ENCODE peak calls at places on chromosomes 4 and X, in seven cellular contexts. One of them, this sample, is unnamed.

GRCh38 chrX:124086411-124086810 is 124.9 kb downstream of the STAG2 start:
- DNase-seq in HT1080: no peak
- DNase-seq in GM03348: no peak
- DNase-seq in H4: no peak
- DNase-seq in activated CD4-positive, alpha-beta T cell treated with anti-CD3 and anti-CD28 coated beads, Interleukin-2, amount 50 U/mL, for 24 hours: peak
- DNase-seq in neural crest cell: no peak
- DNase-seq in NCI-H524 treated with DMSO at 0.1 percent for 48 hours: no peak
- DNase-seq in this sample: no peak

GRCh38 chr4:94880976-94881375 is 123.2 kb downstream of the BMPR1B start:
- DNase-seq in activated CD4-positive, alpha-beta T cell treated with anti-CD3 and anti-CD28 coated beads, Interleukin-2, amount 50 U/mL, for 24 hours: no peak
- DNase-seq in neural crest cell: no peak
- DNase-seq in GM03348: no peak
- DNase-seq in NCI-H524 treated with DMSO at 0.1 percent for 48 hours: no peak
- DNase-seq in H4: peak
- DNase-seq in HT1080: no peak
- DNase-seq in this sample: peak

GRCh38 chr4:77893451-77893850 is 30.8 kb downstream of the MRPL1 start:
- DNase-seq in HT1080: no peak
- DNase-seq in activated CD4-positive, alpha-beta T cell treated with anti-CD3 and anti-CD28 coated beads, Interleukin-2, amount 50 U/mL, for 24 hours: no peak
- DNase-seq in H4: no peak
- DNase-seq in GM03348: no peak
- DNase-seq in NCI-H524 treated with DMSO at 0.1 percent for 48 hours: no peak
- DNase-seq in neural crest cell: no peak
- DNase-seq in this sample: no peak

GRCh38 chr4:138428611-138429010 is 186.5 kb upstream of the SLC7A11 start:
- DNase-seq in NCI-H524 treated with DMSO at 0.1 percent for 48 hours: no peak
- DNase-seq in GM03348: no peak
- DNase-seq in activated CD4-positive, alpha-beta T cell treated with anti-CD3 and anti-CD28 coated beads, Interleukin-2, amount 50 U/mL, for 24 hours: no peak
- DNase-seq in H4: no peak
- DNase-seq in neural crest cell: no peak
- DNase-seq in HT1080: no peak
- DNase-seq in this sample: no peak

GRCh38 chrX:135973025-135973547 is 702 bp downstream of the MMGT1 start:
- DNase-seq in HT1080: peak
- DNase-seq in NCI-H524 treated with DMSO at 0.1 percent for 48 hours: no peak
- DNase-seq in H4: no peak
- DNase-seq in GM03348: peak
- DNase-seq in activated CD4-positive, alpha-beta T cell treated with anti-CD3 and anti-CD28 coated beads, Interleukin-2, amount 50 U/mL, for 24 hours: no peak
- DNase-seq in neural crest cell: no peak
- DNase-seq in this sample: peak

GRCh38 chr4:184146951-184147350 is 70.7 kb downstream of the ENPP6 start:
- DNase-seq in GM03348: no peak
- DNase-seq in neural crest cell: no peak
- DNase-seq in activated CD4-positive, alpha-beta T cell treated with anti-CD3 and anti-CD28 coated beads, Interleukin-2, amount 50 U/mL, for 24 hours: no peak
- DNase-seq in NCI-H524 treated with DMSO at 0.1 percent for 48 hours: no peak
- DNase-seq in HT1080: no peak
- DNase-seq in H4: no peak
- DNase-seq in this sample: no peak

GRCh38 chr4:165692082-165692481 is 181.0 kb upstream of the TLL1 start:
- DNase-seq in activated CD4-positive, alpha-beta T cell treated with anti-CD3 and anti-CD28 coated beads, Interleukin-2, amount 50 U/mL, for 24 hours: no peak
- DNase-seq in neural crest cell: no peak
- DNase-seq in HT1080: no peak
- DNase-seq in GM03348: no peak
- DNase-seq in H4: no peak
- DNase-seq in NCI-H524 treated with DMSO at 0.1 percent for 48 hours: no peak
- DNase-seq in this sample: peak

GRCh38 chrX:47662144-47662657 is 3.2 kb upstream of the UXT start:
- DNase-seq in activated CD4-positive, alpha-beta T cell treated with anti-CD3 and anti-CD28 coated beads, Interleukin-2, amount 50 U/mL, for 24 hours: peak
- DNase-seq in NCI-H524 treated with DMSO at 0.1 percent for 48 hours: no peak
- DNase-seq in GM03348: peak
- DNase-seq in HT1080: peak
- DNase-seq in H4: no peak
- DNase-seq in neural crest cell: no peak
- DNase-seq in this sample: peak

GRCh38 chr4:2049381-2049780 is 9.7 kb upstream of the NAT8L start:
- DNase-seq in H4: no peak
- DNase-seq in NCI-H524 treated with DMSO at 0.1 percent for 48 hours: no peak
- DNase-seq in GM03348: no peak
- DNase-seq in neural crest cell: no peak
- DNase-seq in HT1080: no peak
- DNase-seq in activated CD4-positive, alpha-beta T cell treated with anti-CD3 and anti-CD28 coated beads, Interleukin-2, amount 50 U/mL, for 24 hours: no peak
- DNase-seq in this sample: no peak

GRCh38 chr4:103415801-103416200 is 217.7 kb upstream of the CENPE start:
- DNase-seq in H4: no peak
- DNase-seq in GM03348: no peak
- DNase-seq in NCI-H524 treated with DMSO at 0.1 percent for 48 hours: no peak
- DNase-seq in activated CD4-positive, alpha-beta T cell treated with anti-CD3 and anti-CD28 coated beads, Interleukin-2, amount 50 U/mL, for 24 hours: no peak
- DNase-seq in neural crest cell: no peak
- DNase-seq in HT1080: no peak
- DNase-seq in this sample: no peak

GRCh38 chr4:41880022-41880837 is 55.0 kb upstream of the TMEM33 start:
- DNase-seq in H4: no peak
- DNase-seq in neural crest cell: no peak
- DNase-seq in NCI-H524 treated with DMSO at 0.1 percent for 48 hours: no peak
- DNase-seq in GM03348: no peak
- DNase-seq in activated CD4-positive, alpha-beta T cell treated with anti-CD3 and anti-CD28 coated beads, Interleukin-2, amount 50 U/mL, for 24 hours: no peak
- DNase-seq in HT1080: no peak
- DNase-seq in this sample: no peak

GRCh38 chr4:167964766-167965373 is 127.5 kb upstream of the ANXA10 start:
- DNase-seq in GM03348: no peak
- DNase-seq in NCI-H524 treated with DMSO at 0.1 percent for 48 hours: no peak
- DNase-seq in H4: no peak
- DNase-seq in HT1080: no peak
- DNase-seq in neural crest cell: no peak
- DNase-seq in activated CD4-positive, alpha-beta T cell treated with anti-CD3 and anti-CD28 coated beads, Interleukin-2, amount 50 U/mL, for 24 hours: no peak
- DNase-seq in this sample: no peak

GRCh38 chrX:42096262-42096939 is 173.0 kb upstream of the CASK start:
- DNase-seq in NCI-H524 treated with DMSO at 0.1 percent for 48 hours: no peak
- DNase-seq in GM03348: peak
- DNase-seq in HT1080: peak
- DNase-seq in activated CD4-positive, alpha-beta T cell treated with anti-CD3 and anti-CD28 coated beads, Interleukin-2, amount 50 U/mL, for 24 hours: no peak
- DNase-seq in neural crest cell: no peak
- DNase-seq in H4: peak
- DNase-seq in this sample: peak

GRCh38 chr4:93834371-93835066 is 6.0 kb downstream of the ATOH1 start:
- DNase-seq in neural crest cell: peak
- DNase-seq in NCI-H524 treated with DMSO at 0.1 percent for 48 hours: no peak
- DNase-seq in HT1080: no peak
- DNase-seq in activated CD4-positive, alpha-beta T cell treated with anti-CD3 and anti-CD28 coated beads, Interleukin-2, amount 50 U/mL, for 24 hours: no peak
- DNase-seq in GM03348: no peak
- DNase-seq in H4: no peak
- DNase-seq in this sample: no peak

GRCh38 chrX:12245650-12246645 is 107.7 kb downstream of the FRMPD4 start:
- DNase-seq in neural crest cell: no peak
- DNase-seq in HT1080: peak
- DNase-seq in NCI-H524 treated with DMSO at 0.1 percent for 48 hours: no peak
- DNase-seq in GM03348: peak
- DNase-seq in activated CD4-positive, alpha-beta T cell treated with anti-CD3 and anti-CD28 coated beads, Interleukin-2, amount 50 U/mL, for 24 hours: no peak
- DNase-seq in H4: peak
- DNase-seq in this sample: peak

GRCh38 chr4:115675721-115676120 is 562.3 kb upstream of the NDST4 start:
- DNase-seq in activated CD4-positive, alpha-beta T cell treated with anti-CD3 and anti-CD28 coated beads, Interleukin-2, amount 50 U/mL, for 24 hours: no peak
- DNase-seq in GM03348: no peak
- DNase-seq in neural crest cell: no peak
- DNase-seq in H4: peak
- DNase-seq in NCI-H524 treated with DMSO at 0.1 percent for 48 hours: no peak
- DNase-seq in HT1080: peak
- DNase-seq in this sample: no peak

GRCh38 chr4:175776217-175776616 is 35.8 kb downstream of the GPM6A start:
- DNase-seq in GM03348: no peak
- DNase-seq in NCI-H524 treated with DMSO at 0.1 percent for 48 hours: no peak
- DNase-seq in HT1080: no peak
- DNase-seq in H4: no peak
- DNase-seq in activated CD4-positive, alpha-beta T cell treated with anti-CD3 and anti-CD28 coated beads, Interleukin-2, amount 50 U/mL, for 24 hours: no peak
- DNase-seq in neural crest cell: no peak
- DNase-seq in this sample: no peak

GRCh38 chr4:150056569-150056968 is 21.7 kb upstream of the DCLK2 start:
- DNase-seq in activated CD4-positive, alpha-beta T cell treated with anti-CD3 and anti-CD28 coated beads, Interleukin-2, amount 50 U/mL, for 24 hours: no peak
- DNase-seq in neural crest cell: no peak
- DNase-seq in HT1080: peak
- DNase-seq in H4: peak
- DNase-seq in GM03348: peak
- DNase-seq in NCI-H524 treated with DMSO at 0.1 percent for 48 hours: no peak
- DNase-seq in this sample: peak

GRCh38 chr4:4574792-4575191 is 32.9 kb upstream of the STX18 start:
- DNase-seq in H4: no peak
- DNase-seq in neural crest cell: peak
- DNase-seq in GM03348: peak
- DNase-seq in activated CD4-positive, alpha-beta T cell treated with anti-CD3 and anti-CD28 coated beads, Interleukin-2, amount 50 U/mL, for 24 hours: no peak
- DNase-seq in HT1080: no peak
- DNase-seq in NCI-H524 treated with DMSO at 0.1 percent for 48 hours: no peak
- DNase-seq in this sample: peak

GRCh38 chr4:39235701-39236100 is 53.4 kb downstream of the WDR19 start:
- DNase-seq in neural crest cell: no peak
- DNase-seq in HT1080: no peak
- DNase-seq in activated CD4-positive, alpha-beta T cell treated with anti-CD3 and anti-CD28 coated beads, Interleukin-2, amount 50 U/mL, for 24 hours: no peak
- DNase-seq in NCI-H524 treated with DMSO at 0.1 percent for 48 hours: no peak
- DNase-seq in H4: no peak
- DNase-seq in GM03348: no peak
- DNase-seq in this sample: peak

GRCh38 chr4:94934201-94934600 is 176.4 kb downstream of the BMPR1B start:
- DNase-seq in H4: peak
- DNase-seq in GM03348: peak
- DNase-seq in NCI-H524 treated with DMSO at 0.1 percent for 48 hours: no peak
- DNase-seq in neural crest cell: no peak
- DNase-seq in HT1080: peak
- DNase-seq in activated CD4-positive, alpha-beta T cell treated with anti-CD3 and anti-CD28 coated beads, Interleukin-2, amount 50 U/mL, for 24 hours: no peak
- DNase-seq in this sample: peak

GRCh38 chr4:116702949-116703348 is 382.4 kb downstream of the TRAM1L1 start:
- DNase-seq in HT1080: peak
- DNase-seq in NCI-H524 treated with DMSO at 0.1 percent for 48 hours: no peak
- DNase-seq in GM03348: no peak
- DNase-seq in neural crest cell: no peak
- DNase-seq in H4: peak
- DNase-seq in activated CD4-positive, alpha-beta T cell treated with anti-CD3 and anti-CD28 coated beads, Interleukin-2, amount 50 U/mL, for 24 hours: no peak
- DNase-seq in this sample: no peak

GRCh38 chr4:40134206-40134917 is 62.5 kb upstream of the RHOH start:
- DNase-seq in NCI-H524 treated with DMSO at 0.1 percent for 48 hours: no peak
- DNase-seq in HT1080: no peak
- DNase-seq in H4: no peak
- DNase-seq in GM03348: no peak
- DNase-seq in activated CD4-positive, alpha-beta T cell treated with anti-CD3 and anti-CD28 coated beads, Interleukin-2, amount 50 U/mL, for 24 hours: no peak
- DNase-seq in neural crest cell: no peak
- DNase-seq in this sample: no peak

GRCh38 chr4:83753260-83753659 is 217.4 kb downstream of the GPAT3 start:
- DNase-seq in NCI-H524 treated with DMSO at 0.1 percent for 48 hours: no peak
- DNase-seq in H4: no peak
- DNase-seq in neural crest cell: no peak
- DNase-seq in GM03348: no peak
- DNase-seq in HT1080: no peak
- DNase-seq in activated CD4-positive, alpha-beta T cell treated with anti-CD3 and anti-CD28 coated beads, Interleukin-2, amount 50 U/mL, for 24 hours: no peak
- DNase-seq in this sample: no peak

GRCh38 chrX:10932842-10933440 is 178.2 kb upstream of the HCCS start:
- DNase-seq in NCI-H524 treated with DMSO at 0.1 percent for 48 hours: no peak
- DNase-seq in HT1080: peak
- DNase-seq in GM03348: no peak
- DNase-seq in activated CD4-positive, alpha-beta T cell treated with anti-CD3 and anti-CD28 coated beads, Interleukin-2, amount 50 U/mL, for 24 hours: no peak
- DNase-seq in neural crest cell: no peak
- DNase-seq in H4: no peak
- DNase-seq in this sample: no peak

GRCh38 chr4:1693131-1693896 is 9.2 kb upstream of the FAM53A start:
- DNase-seq in neural crest cell: peak
- DNase-seq in activated CD4-positive, alpha-beta T cell treated with anti-CD3 and anti-CD28 coated beads, Interleukin-2, amount 50 U/mL, for 24 hours: peak
- DNase-seq in H4: peak
- DNase-seq in GM03348: peak
- DNase-seq in HT1080: peak
- DNase-seq in NCI-H524 treated with DMSO at 0.1 percent for 48 hours: no peak
- DNase-seq in this sample: peak

GRCh38 chr4:88697588-88698329 is at the start of gene NAP1L5:
- DNase-seq in NCI-H524 treated with DMSO at 0.1 percent for 48 hours: no peak
- DNase-seq in GM03348: peak
- DNase-seq in neural crest cell: peak
- DNase-seq in H4: no peak
- DNase-seq in activated CD4-positive, alpha-beta T cell treated with anti-CD3 and anti-CD28 coated beads, Interleukin-2, amount 50 U/mL, for 24 hours: peak
- DNase-seq in HT1080: peak
- DNase-seq in this sample: peak

GRCh38 chrX:76520273-76521054 is 93.0 kb downstream of the MAGEE1 start:
- DNase-seq in activated CD4-positive, alpha-beta T cell treated with anti-CD3 and anti-CD28 coated beads, Interleukin-2, amount 50 U/mL, for 24 hours: no peak
- DNase-seq in HT1080: no peak
- DNase-seq in neural crest cell: no peak
- DNase-seq in GM03348: no peak
- DNase-seq in NCI-H524 treated with DMSO at 0.1 percent for 48 hours: no peak
- DNase-seq in H4: no peak
- DNase-seq in this sample: no peak

GRCh38 chr4:105637409-105638258 is 70.9 kb downstream of the INTS12 start:
- DNase-seq in GM03348: no peak
- DNase-seq in neural crest cell: no peak
- DNase-seq in activated CD4-positive, alpha-beta T cell treated with anti-CD3 and anti-CD28 coated beads, Interleukin-2, amount 50 U/mL, for 24 hours: no peak
- DNase-seq in NCI-H524 treated with DMSO at 0.1 percent for 48 hours: no peak
- DNase-seq in H4: no peak
- DNase-seq in HT1080: no peak
- DNase-seq in this sample: peak

GRCh38 chr4:8646296-8647093 is 53.9 kb downstream of the CPZ start:
- DNase-seq in neural crest cell: no peak
- DNase-seq in H4: no peak
- DNase-seq in activated CD4-positive, alpha-beta T cell treated with anti-CD3 and anti-CD28 coated beads, Interleukin-2, amount 50 U/mL, for 24 hours: no peak
- DNase-seq in HT1080: no peak
- DNase-seq in GM03348: no peak
- DNase-seq in NCI-H524 treated with DMSO at 0.1 percent for 48 hours: no peak
- DNase-seq in this sample: no peak

GRCh38 chr4:156495836-156496235 is 475.8 kb downstream of the PDGFC start:
- DNase-seq in NCI-H524 treated with DMSO at 0.1 percent for 48 hours: no peak
- DNase-seq in neural crest cell: no peak
- DNase-seq in HT1080: no peak
- DNase-seq in activated CD4-positive, alpha-beta T cell treated with anti-CD3 and anti-CD28 coated beads, Interleukin-2, amount 50 U/mL, for 24 hours: no peak
- DNase-seq in GM03348: no peak
- DNase-seq in H4: peak
- DNase-seq in this sample: no peak

GRCh38 chrX:437636-438390 is 51.1 kb upstream of the PPP2R3B start:
- DNase-seq in neural crest cell: no peak
- DNase-seq in H4: no peak
- DNase-seq in HT1080: no peak
- DNase-seq in NCI-H524 treated with DMSO at 0.1 percent for 48 hours: no peak
- DNase-seq in GM03348: no peak
- DNase-seq in activated CD4-positive, alpha-beta T cell treated with anti-CD3 and anti-CD28 coated beads, Interleukin-2, amount 50 U/mL, for 24 hours: no peak
- DNase-seq in this sample: no peak